ENCODE peak calls at places on chromosomes 1 and 21, in seven cellular contexts. J is SW 1271; V is NCI-H187; L is transverse colon; Y is amniotic stem cell; Q is activated CD8-positive, alpha-beta memory T cell treated with anti-CD3 and anti-CD28 coated beads for 48 hours; S is HCT116. E is an unnamed sample.

GRCh38 chr1:199279872-199280649 is 641.2 kb downstream of the PTPRC start:
- DNase-seq in Q (no peak), Y (no peak), L (no peak), J (no peak), V (no peak), S (no peak), E (no peak)

GRCh38 chr1:90413519-90413918 is 303.6 kb downstream of the BARHL2 start:
- DNase-seq in L (no peak), V (peak), Q (no peak), Y (no peak), J (no peak), S (no peak), E (no peak)

GRCh38 chr21:45308211-45309068 is 20.7 kb upstream of the POFUT2 start:
- DNase-seq in J (no peak), S (no peak), Y (no peak), L (no peak), Q (no peak), V (no peak), E (peak)

GRCh38 chr1:31570228-31570627 is 6.1 kb upstream of the TINAGL1 start:
- DNase-seq in V (no peak), L (no peak), J (no peak), S (no peak), Y (no peak), Q (no peak), E (peak)

GRCh38 chr21:26686278-26686677 is 113.2 kb upstream of the CYYR1 start:
- DNase-seq in Q (no peak), Y (no peak), S (no peak), L (no peak), V (no peak), J (no peak), E (no peak)

GRCh38 chr1:65512383-65512782 is 91.9 kb downstream of the LEPR start:
- DNase-seq in S (no peak), J (no peak), V (no peak), Q (no peak), L (no peak), Y (no peak), E (no peak)

GRCh38 chr1:110004583-110004982 is 20.0 kb downstream of the AHCYL1 start:
- DNase-seq in J (no peak), V (no peak), S (no peak), Q (no peak), Y (no peak), L (no peak), E (no peak)

GRCh38 chr1:54442185-54442584 is 36.0 kb upstream of the SSBP3 start:
- DNase-seq in Q (no peak), V (no peak), L (no peak), J (no peak), Y (no peak), S (no peak), E (no peak)

GRCh38 chr1:119372493-119373086 is 4.0 kb downstream of the HAO2 start:
- DNase-seq in S (peak), J (no peak), L (peak), Y (no peak), Q (no peak), V (no peak), E (no peak)

GRCh38 chr1:117127840-117128239 is 6.3 kb upstream of the TRIM45 start:
- DNase-seq in L (no peak), Y (no peak), Q (no peak), J (no peak), V (peak), S (no peak), E (no peak)

GRCh38 chr1:66311628-66312027 is 222.3 kb upstream of the SGIP1 start:
- DNase-seq in Y (no peak), V (no peak), J (no peak), L (no peak), Q (no peak), S (no peak), E (no peak)

GRCh38 chr21:42580793-42581201 is 67.1 kb downstream of the SLC37A1 start:
- DNase-seq in Y (no peak), V (no peak), J (no peak), L (peak), S (no peak), Q (no peak), E (no peak)

GRCh38 chr1:30263405-30263804 is 460.0 kb downstream of the MATN1 start:
- DNase-seq in Y (no peak), V (no peak), J (no peak), L (no peak), S (no peak), Q (no peak), E (no peak)

E was measured in SJSA1.